ENCODE peak calls at places on chromosomes 7 and 10, in five cellular contexts. P is tibial nerve, T is GM12891, B is NB4, U is H54. S is an unnamed sample.

GRCh38 chr7:124322561-124322960 is 289.7 kb upstream of the TMEM229A start:
- DNase-seq in B (no peak), T (no peak), U (no peak), P (no peak), S (no peak)

GRCh38 chr10:29736325-29737208 is 101.8 kb upstream of the SVIL start:
- DNase-seq in T (peak), U (peak), B (no peak), P (peak), S (no peak)

GRCh38 chr7:142997590-142997989 is 29.3 kb downstream of the OR9A2 start:
- DNase-seq in U (no peak), T (no peak), B (no peak), P (no peak), S (no peak)

GRCh38 chr7:19491821-19492452 is 216.9 kb downstream of the POLR1F start:
- DNase-seq in U (peak), P (no peak), T (no peak), B (peak), S (peak)

GRCh38 chr7:20083781-20084180 is 133.4 kb downstream of the MACC1 start:
- DNase-seq in P (no peak), U (peak), B (peak), T (no peak), S (peak)

GRCh38 chr7:94366163-94366562 is 28.5 kb upstream of the COL1A2 start:
- DNase-seq in U (no peak), B (no peak), P (no peak), T (no peak), S (no peak)

GRCh38 chr7:32273297-32273696 is 203.1 kb upstream of the PDE1C start:
- DNase-seq in B (no peak), P (no peak), T (no peak), U (no peak), S (no peak)

GRCh38 chr10:49230004-49230403 is 41.8 kb upstream of the TMEM273 start:
- DNase-seq in B (no peak), U (no peak), P (no peak), T (no peak), S (no peak)

GRCh38 chr10:108452483-108453060 is 1288.1 kb upstream of the SORCS1 start:
- DNase-seq in T (no peak), U (no peak), B (no peak), P (no peak), S (no peak)

GRCh38 chr7:16417958-16418357 is 3.4 kb downstream of the CRPPA start:
- DNase-seq in T (no peak), B (peak), P (no peak), U (no peak), S (peak)

GRCh38 chr10:37680243-37680683 is 177.1 kb downstream of the ZNF248 start:
- DNase-seq in T (no peak), U (no peak), P (no peak), B (peak), S (no peak)

GRCh38 chr7:116327751-116328150 is 117.4 kb downstream of the TES start:
- DNase-seq in U (peak), P (no peak), T (no peak), B (no peak), S (no peak)

GRCh38 chr7:133345690-133346421 is 93.0 kb downstream of the EXOC4 start:
- DNase-seq in B (no peak), P (no peak), U (no peak), T (no peak), S (no peak)

GRCh38 chr7:36238138-36238537 is 85.1 kb downstream of the EEPD1 start:
- DNase-seq in P (no peak), T (no peak), U (no peak), B (peak), S (no peak)

GRCh38 chr7:106488465-106488864 is 172.5 kb downstream of the CCDC71L start:
- DNase-seq in U (no peak), T (no peak), B (no peak), P (no peak), S (no peak)

GRCh38 chr10:79219276-79219957 is 127.9 kb upstream of the PPIF start:
- DNase-seq in B (no peak), U (no peak), T (no peak), P (no peak), S (no peak)

GRCh38 chr10:122648599-122649428 is 50.8 kb downstream of the C10orf120 start:
- DNase-seq in B (peak), T (peak), P (no peak), U (peak), S (peak)

GRCh38 chr10:78756604-78757442 is 311.9 kb upstream of the ZMIZ1 start:
- DNase-seq in T (no peak), U (peak), P (peak), B (peak), S (no peak)

GRCh38 chr7:155782466-155782865 is 29.8 kb downstream of the SHH start:
- DNase-seq in P (no peak), B (no peak), T (no peak), U (no peak), S (no peak)

GRCh38 chr7:130894146-130895005 is 160.4 kb upstream of the KLF14 start:
- DNase-seq in B (no peak), T (no peak), P (peak), U (peak), S (no peak)

GRCh38 chr10:106395061-106395749 is 769.3 kb downstream of the SORCS1 start:
- DNase-seq in P (no peak), U (no peak), B (peak), T (no peak), S (no peak)

GRCh38 chr10:128111686-128112085 is 14.5 kb downstream of the MKI67 start:
- DNase-seq in U (no peak), T (no peak), P (no peak), B (no peak), S (no peak)

GRCh38 chr10:26640391-26640790 is 57.1 kb upstream of the PDSS1 start:
- DNase-seq in U (no peak), B (no peak), T (no peak), P (no peak), S (no peak)

GRCh38 chr7:108515013-108515412 is 10.9 kb downstream of the PNPLA8 start:
- DNase-seq in P (no peak), U (no peak), B (peak), T (no peak), S (no peak)
- TF ChIP-seq POLR2A in P (no peak), U (no peak), B (no peak), T (no peak), S (no peak)

DNA sequence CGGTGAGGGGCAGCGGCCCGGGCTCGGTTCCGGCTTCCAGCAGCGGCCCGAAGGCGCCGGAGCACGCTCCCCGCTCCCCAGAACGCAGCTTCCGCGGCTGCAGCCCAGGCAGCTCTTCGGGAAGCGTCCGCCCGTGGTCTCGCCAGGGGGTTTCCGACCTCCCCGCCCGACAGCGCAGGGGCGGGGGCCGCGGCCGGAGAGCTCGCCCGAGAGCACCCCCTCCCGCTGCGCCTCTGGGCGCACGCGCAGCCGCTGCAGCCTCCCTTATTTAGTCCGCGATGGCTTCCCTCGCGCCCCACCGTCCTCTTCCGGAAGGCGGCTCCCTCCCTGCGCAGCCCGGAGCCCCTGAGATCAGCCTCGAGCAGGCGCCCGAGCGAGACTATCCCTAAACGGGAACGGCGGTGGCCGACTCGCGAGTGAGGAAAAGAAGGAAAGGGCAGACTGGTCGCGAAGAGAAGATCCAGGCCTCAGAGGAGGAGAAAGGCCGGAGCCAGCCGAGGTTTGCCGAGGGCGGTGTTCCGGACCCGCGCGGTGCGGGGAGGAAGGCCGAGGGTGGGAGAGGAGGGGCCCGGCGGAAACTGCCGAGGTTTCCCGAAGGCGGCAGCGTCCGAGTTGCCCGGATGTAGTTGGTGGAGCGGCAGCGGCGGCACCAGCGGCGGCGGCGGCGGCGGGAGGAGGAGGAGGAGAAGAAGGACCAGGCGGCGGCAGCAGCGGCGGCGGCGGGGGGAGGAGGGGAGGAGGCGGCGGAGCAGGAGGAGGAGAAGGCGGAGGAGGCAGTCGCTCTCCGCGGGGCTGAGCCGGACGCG is at the start of gene WAC:
- DNase-seq in T (peak), U (peak), P (peak), B (peak), S (peak)
- TF ChIP-seq POLR2A in T (peak), U (peak), P (peak), B (peak), S (peak)

GRCh38 chr7:57215423-57215822 is 83.2 kb upstream of the ZNF479 start:
- DNase-seq in U (no peak), T (no peak), B (no peak), P (no peak), S (no peak)
- TF ChIP-seq POLR2A in U (no peak), T (no peak), B (no peak), P (no peak), S (no peak)

DNA sequence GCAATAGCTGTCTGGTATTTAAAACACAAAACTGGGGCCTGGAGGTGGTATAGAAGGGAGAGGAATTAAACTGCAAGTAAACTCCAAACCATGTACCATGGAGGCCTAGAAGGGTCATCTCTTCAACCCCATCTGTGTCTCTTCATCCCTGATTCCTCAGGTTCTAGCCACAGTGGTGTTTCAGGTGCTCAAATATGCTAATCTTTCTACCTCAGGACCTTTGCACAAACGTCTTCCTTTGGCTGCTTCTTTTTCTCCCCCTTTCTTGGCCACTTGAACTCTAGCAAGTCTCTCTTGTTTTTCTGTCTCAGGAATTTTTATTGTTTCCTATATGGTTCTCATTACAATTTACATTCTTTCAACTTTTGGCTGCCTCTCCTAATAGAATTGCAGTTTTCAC is 25.6 kb upstream of the MTPN start:
- DNase-seq in U (no peak), T (no peak), P (no peak), B (no peak), S (no peak)
- TF ChIP-seq POLR2A in U (no peak), T (no peak), P (no peak), B (no peak), S (no peak)

DNA sequence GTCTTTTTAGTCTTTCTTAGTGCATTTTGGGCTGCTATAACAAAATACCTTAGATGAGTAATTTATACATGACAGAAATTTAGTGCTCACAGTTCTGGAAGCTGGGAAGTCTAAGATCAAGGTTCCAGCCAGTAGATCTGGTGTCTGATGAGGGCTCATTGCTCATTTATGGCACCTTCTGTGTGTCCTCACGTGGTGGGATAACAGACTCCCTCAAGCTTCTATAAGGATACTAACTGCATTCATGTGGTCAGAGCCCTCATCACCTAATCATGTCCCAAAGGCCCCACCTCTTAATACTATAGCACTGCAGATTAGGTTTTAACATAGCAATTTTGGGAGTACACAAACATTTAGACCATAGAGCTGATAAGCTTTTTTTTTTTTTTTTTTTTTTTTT is 80.4 kb downstream of the ZNRF2 start:
- DNase-seq in U (no peak), T (no peak), P (no peak), B (no peak), S (no peak)
- TF ChIP-seq POLR2A in U (no peak), T (no peak), P (no peak), B (no peak), S (no peak)

DNA sequence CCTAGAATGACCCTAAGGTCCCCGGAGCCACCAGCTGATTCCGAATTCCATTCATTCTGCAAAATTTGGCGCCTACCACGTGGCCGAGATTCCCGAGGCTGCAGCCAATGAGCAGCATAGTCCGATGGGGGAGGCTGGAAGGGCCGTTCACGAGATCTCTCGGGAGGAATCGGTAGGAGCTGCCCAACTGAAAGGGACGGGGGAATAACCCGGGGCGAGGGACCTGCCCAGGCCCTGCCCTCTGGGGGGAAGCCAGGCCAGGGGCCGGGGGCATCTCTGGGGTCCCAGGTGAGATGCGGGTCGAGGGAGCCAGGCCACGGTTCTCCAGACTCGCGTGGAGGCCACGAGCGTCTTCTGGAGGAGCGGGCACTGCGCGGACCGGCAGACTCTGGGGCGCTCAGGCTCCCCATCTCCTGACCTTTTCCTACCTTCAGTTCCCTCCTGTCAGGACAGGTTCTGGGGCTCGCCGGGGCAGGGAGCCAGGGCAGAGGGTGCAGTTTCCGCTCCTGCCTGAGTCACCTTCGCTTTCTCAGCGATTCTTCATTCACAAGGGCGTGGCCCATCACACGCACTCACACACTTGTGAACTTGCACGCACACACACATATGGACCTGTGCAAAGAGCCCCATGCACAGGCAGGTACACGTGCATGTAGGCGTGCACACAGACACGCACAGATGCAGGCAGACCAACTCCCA is 173.4 kb downstream of the RNF216 start:
- DNase-seq in U (no peak), P (no peak), B (peak), T (no peak), S (no peak)
- TF ChIP-seq POLR2A in U (no peak), P (no peak), B (no peak), T (peak), S (no peak)

DNA sequence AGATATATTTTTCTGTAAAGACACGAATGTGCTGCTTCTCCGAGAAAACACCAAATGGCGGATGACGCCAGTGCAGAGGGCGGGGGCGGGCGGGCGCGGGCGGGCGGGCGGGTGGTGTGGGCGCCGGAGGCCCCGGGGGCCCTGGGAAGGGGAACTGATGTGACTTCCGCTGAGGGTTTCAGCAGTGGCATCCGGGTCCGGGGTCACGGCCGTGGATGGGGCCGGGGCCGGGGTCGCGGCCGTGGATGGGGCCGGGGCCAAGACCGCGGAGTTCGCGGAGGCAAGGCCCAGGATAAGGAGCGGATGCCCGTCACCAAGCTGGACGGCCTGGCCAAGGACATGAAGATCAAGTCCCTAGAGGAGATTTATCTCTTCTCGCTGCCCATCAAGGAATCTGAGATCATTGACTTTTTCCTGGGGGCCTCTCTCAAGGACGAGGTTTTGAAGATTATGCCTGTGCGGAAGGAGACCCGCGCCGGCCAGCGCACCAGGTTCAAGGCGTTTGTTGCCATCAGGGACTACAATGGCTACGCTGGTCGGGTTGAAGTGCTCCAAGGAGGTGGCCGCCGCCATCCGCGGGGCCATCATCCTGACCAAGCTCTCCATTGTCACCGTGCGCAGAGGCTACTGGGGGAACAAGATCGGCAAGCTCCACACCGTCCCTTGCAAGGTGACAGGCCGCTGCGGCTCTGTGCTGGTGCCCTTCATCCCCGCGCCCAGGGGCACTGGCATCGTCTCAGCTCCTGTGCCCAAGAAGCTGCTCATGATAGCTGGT is 20.3 kb upstream of the IGF2BP3 start:
- DNase-seq in B (peak), T (no peak), U (no peak), P (no peak), S (peak)
- TF ChIP-seq POLR2A in B (peak), T (no peak), U (peak), P (no peak), S (no peak)

GRCh38 chr10:102461187-102462054 is 10.1 kb upstream of the C10orf95 start:
- DNase-seq in P (peak), T (peak), U (peak), B (peak), S (peak)

GRCh38 chr10:102462512-102463054 is 11.2 kb upstream of the C10orf95 start:
- DNase-seq in P (no peak), U (no peak), B (no peak), T (no peak), S (no peak)

GRCh38 chr10:102457591-102458150 is 6.3 kb upstream of the C10orf95 start:
- DNase-seq in U (no peak), T (no peak), P (no peak), B (no peak), S (no peak)

GRCh38 chr10:102463983-102464382 is 12.6 kb upstream of the C10orf95 start:
- DNase-seq in B (no peak), U (no peak), P (no peak), T (no peak), S (no peak)

GRCh38 chr10:102460836-102461186 is 9.5 kb upstream of the C10orf95 start:
- DNase-seq in U (no peak), T (no peak), P (no peak), B (no peak), S (no peak)
- TF ChIP-seq POLR2A in U (no peak), T (no peak), P (no peak), B (no peak), S (no peak)